ENCODE peak calls at places on chromosomes 16 and 17, in six cellular contexts. One of them, this sample, is unnamed.

GRCh38 chr17:16073845-16074244 is 74.2 kb downstream of the TTC19 start:
- DNase-seq in A549: no peak
- DNase-seq in uterus: no peak
- DNase-seq in stomach: no peak
- DNase-seq in breast epithelium: no peak
- DNase-seq in HL-60: no peak
- DNase-seq in this sample: no peak

GRCh38 chr17:34261568-34261967 is 6.5 kb downstream of the CCL2 start:
- DNase-seq in stomach: no peak
- DNase-seq in HL-60: no peak
- DNase-seq in uterus: no peak
- DNase-seq in breast epithelium: no peak
- DNase-seq in A549: no peak
- DNase-seq in this sample: no peak

GRCh38 chr17:8126306-8127066 is 2.6 kb upstream of the HES7 start:
- DNase-seq in breast epithelium: no peak
- DNase-seq in HL-60: no peak
- DNase-seq in A549: peak; percentile 65
- DNase-seq in stomach: no peak
- DNase-seq in uterus: peak; percentile 56
- DNase-seq in this sample: peak; percentile 56

GRCh38 chr16:75062135-75062943 is 54.2 kb downstream of the LDHD start:
- DNase-seq in breast epithelium: no peak
- DNase-seq in uterus: peak; percentile 55
- DNase-seq in stomach: peak; percentile 96
- DNase-seq in A549: no peak
- DNase-seq in HL-60: no peak
- DNase-seq in this sample: peak; percentile 54

GRCh38 chr17:45894022-45894784 is at the start of gene MAPT:
- DNase-seq in stomach: peak; percentile 90
- DNase-seq in breast epithelium: peak; percentile 78
- DNase-seq in HL-60: peak; percentile 78
- DNase-seq in uterus: peak; percentile 92
- DNase-seq in A549: peak; percentile 93
- DNase-seq in this sample: peak; percentile 93

GRCh38 chr16:19375561-19376158 is 42.0 kb upstream of the TMC5 start:
- DNase-seq in stomach: peak; percentile 46
- DNase-seq in breast epithelium: peak; percentile 30
- DNase-seq in A549: peak; percentile 73
- DNase-seq in HL-60: no peak
- DNase-seq in uterus: peak; percentile 29
- DNase-seq in this sample: peak; percentile 52

GRCh38 chr17:33330877-33331276 is 37.8 kb upstream of the ASIC2 start:
- DNase-seq in stomach: no peak
- DNase-seq in uterus: no peak
- DNase-seq in breast epithelium: no peak
- DNase-seq in HL-60: no peak
- DNase-seq in A549: no peak
- DNase-seq in this sample: no peak

GRCh38 chr17:81578038-81578441 is 25.9 kb upstream of the FAAP100 start:
- DNase-seq in A549: no peak
- DNase-seq in stomach: no peak
- DNase-seq in HL-60: no peak
- DNase-seq in breast epithelium: no peak
- DNase-seq in uterus: no peak
- DNase-seq in this sample: no peak

GRCh38 chr17:77366558-77367245 is 225.9 kb downstream of the SEC14L1 start:
- DNase-seq in uterus: peak; percentile 30
- DNase-seq in breast epithelium: no peak
- DNase-seq in HL-60: no peak
- DNase-seq in stomach: no peak
- DNase-seq in A549: no peak
- DNase-seq in this sample: peak; percentile 68

GRCh38 chr17:73293480-73293911 is 18.3 kb downstream of the CDC42EP4 start:
- DNase-seq in uterus: peak; percentile 78
- DNase-seq in HL-60: peak; percentile 48
- DNase-seq in A549: no peak
- DNase-seq in stomach: peak; percentile 85
- DNase-seq in breast epithelium: peak; percentile 88
- DNase-seq in this sample: peak; percentile 43

GRCh38 chr17:82107341-82107860 is 9.4 kb upstream of the FASN start:
- DNase-seq in uterus: peak; percentile 18
- DNase-seq in stomach: no peak
- DNase-seq in HL-60: no peak
- DNase-seq in breast epithelium: no peak
- DNase-seq in A549: peak; percentile 62
- DNase-seq in this sample: no peak

GRCh38 chr16:86082400-86083030 is 183.6 kb downstream of the IRF8 start:
- DNase-seq in HL-60: no peak
- DNase-seq in stomach: no peak
- DNase-seq in A549: no peak
- DNase-seq in uterus: no peak
- DNase-seq in breast epithelium: no peak
- DNase-seq in this sample: no peak

GRCh38 chr16:57946181-57946801 is 24.6 kb downstream of the CNGB1 start:
- DNase-seq in A549: no peak
- DNase-seq in HL-60: no peak
- DNase-seq in uterus: no peak
- DNase-seq in breast epithelium: no peak
- DNase-seq in stomach: no peak
- DNase-seq in this sample: no peak

GRCh38 chr16:12091569-12092346 is 115.2 kb downstream of the SNX29 start:
- DNase-seq in uterus: no peak
- DNase-seq in breast epithelium: no peak
- DNase-seq in HL-60: no peak
- DNase-seq in stomach: no peak
- DNase-seq in A549: no peak
- DNase-seq in this sample: no peak

GRCh38 chr17:43908111-43908721 is 880 bp upstream of the MPP2 start:
- DNase-seq in HL-60: peak; percentile 7
- DNase-seq in stomach: peak; percentile 65
- DNase-seq in A549: peak; percentile 77
- DNase-seq in breast epithelium: peak; percentile 57
- DNase-seq in uterus: peak; percentile 82
- DNase-seq in this sample: peak; percentile 83

DNA sequence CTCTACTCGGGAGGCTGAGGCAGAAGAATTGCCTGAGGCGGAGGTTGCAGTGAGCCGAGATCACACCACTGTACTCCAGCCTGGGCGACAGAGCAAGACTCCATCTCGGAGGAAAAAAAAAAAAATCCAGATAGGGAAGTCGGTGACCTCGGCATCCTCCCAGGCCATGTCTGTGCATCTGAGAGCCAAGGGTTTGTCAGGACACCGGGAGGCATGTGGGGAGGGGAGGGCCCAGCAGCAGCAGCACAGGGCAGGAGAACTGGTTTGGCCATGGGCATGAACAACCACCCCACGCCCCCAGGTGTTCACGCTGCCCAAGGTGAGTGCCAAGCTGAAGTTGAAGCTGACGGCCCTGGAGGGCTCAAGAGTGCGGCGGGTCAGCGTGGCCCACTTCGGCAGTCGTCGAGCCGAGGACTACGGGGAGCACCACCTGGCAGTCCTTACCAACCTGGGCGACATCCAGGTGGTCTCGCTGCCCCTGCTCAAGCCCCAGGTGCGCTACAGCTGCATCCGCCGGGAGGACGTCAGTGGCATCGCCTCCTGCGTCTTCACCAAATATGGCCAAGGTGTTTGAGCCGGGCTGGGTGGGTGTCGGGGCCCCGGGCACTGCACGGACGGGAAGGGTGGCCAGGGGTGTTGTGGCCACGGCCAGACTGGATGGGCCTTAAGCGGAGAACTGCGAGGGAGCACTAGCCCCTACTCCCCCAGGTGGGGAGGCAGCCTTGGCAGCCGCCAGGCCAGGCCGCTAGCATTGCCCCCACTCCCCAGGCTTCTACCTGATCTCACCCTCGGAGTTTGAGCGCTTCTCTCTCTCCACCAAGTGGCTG is 14.7 kb upstream of the MYO15B start:
- DNase-seq in breast epithelium: no peak
- DNase-seq in stomach: no peak
- DNase-seq in A549: no peak
- DNase-seq in HL-60: no peak
- DNase-seq in uterus: no peak
- DNase-seq in this sample: no peak
- H3K27ac ChIP-seq in breast epithelium: no peak overlapping the region
- H3K27ac ChIP-seq in stomach: no peak overlapping the region
- H3K27ac ChIP-seq in A549: no peak overlapping the region
- H3K27ac ChIP-seq in HL-60: no peak overlapping the region
- H3K27ac ChIP-seq in uterus: no peak overlapping the region
- H3K27ac ChIP-seq in this sample: no peak overlapping the region

GRCh38 chr16:53216798-53217197 is 162.0 kb downstream of the CHD9 start:
- DNase-seq in uterus: no peak
- DNase-seq in HL-60: peak; percentile 67
- DNase-seq in A549: no peak
- DNase-seq in stomach: no peak
- DNase-seq in breast epithelium: no peak
- DNase-seq in this sample: no peak

GRCh38 chr16:53220585-53220984 is 165.8 kb downstream of the CHD9 start:
- DNase-seq in A549: no peak
- DNase-seq in breast epithelium: no peak
- DNase-seq in HL-60: no peak
- DNase-seq in uterus: no peak
- DNase-seq in stomach: no peak
- DNase-seq in this sample: no peak

GRCh38 chr16:53224932-53225533 is 170.2 kb downstream of the CHD9 start:
- DNase-seq in stomach: no peak
- DNase-seq in A549: no peak
- DNase-seq in breast epithelium: no peak
- DNase-seq in HL-60: peak; percentile 78
- DNase-seq in uterus: no peak
- DNase-seq in this sample: no peak

DNA sequence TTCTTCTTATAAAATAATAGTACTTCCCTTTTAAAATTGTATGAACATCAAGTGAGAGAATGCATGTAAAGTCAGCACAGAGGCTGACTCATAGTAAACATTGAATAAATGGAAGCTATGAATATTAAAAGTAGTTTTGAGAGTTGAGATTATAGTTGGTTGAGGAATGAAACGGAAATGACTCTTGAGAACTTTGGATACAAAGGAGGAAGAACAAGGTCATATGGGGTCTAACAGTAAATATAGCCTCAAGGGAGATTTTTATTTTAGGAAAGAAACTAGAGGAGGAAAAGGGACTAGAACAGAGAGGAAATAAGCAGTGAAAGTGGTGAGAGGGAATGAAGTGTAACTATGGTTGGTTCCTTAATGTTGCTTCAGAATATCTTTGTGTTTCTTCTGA is 165.0 kb downstream of the CHD9 start:
- DNase-seq in uterus: no peak
- DNase-seq in stomach: no peak
- DNase-seq in breast epithelium: no peak
- DNase-seq in HL-60: no peak
- DNase-seq in A549: no peak
- DNase-seq in this sample: no peak
- H3K4me3 ChIP-seq in uterus: no peak overlapping the region
- H3K4me3 ChIP-seq in stomach: no peak overlapping the region
- H3K4me3 ChIP-seq in breast epithelium: no peak overlapping the region
- H3K4me3 ChIP-seq in HL-60: no peak overlapping the region
- H3K4me3 ChIP-seq in A549: no peak overlapping the region
- H3K4me3 ChIP-seq in this sample: no peak overlapping the region

GRCh38 chr16:17373533-17373932 is 97.2 kb downstream of the XYLT1 start:
- DNase-seq in uterus: no peak
- DNase-seq in A549: no peak
- DNase-seq in stomach: no peak
- DNase-seq in HL-60: no peak
- DNase-seq in breast epithelium: no peak
- DNase-seq in this sample: no peak

GRCh38 chr16:17377360-17378324 is 93.1 kb downstream of the XYLT1 start:
- DNase-seq in HL-60: peak; percentile 57
- DNase-seq in breast epithelium: no peak
- DNase-seq in uterus: peak; percentile 27
- DNase-seq in stomach: no peak
- DNase-seq in A549: no peak
- DNase-seq in this sample: no peak

GRCh38 chr16:17374668-17375255 is 96.0 kb downstream of the XYLT1 start:
- DNase-seq in stomach: no peak
- DNase-seq in breast epithelium: no peak
- DNase-seq in uterus: no peak
- DNase-seq in A549: no peak
- DNase-seq in HL-60: no peak
- DNase-seq in this sample: no peak

GRCh38 chr16:17372383-17372782 is 98.4 kb downstream of the XYLT1 start:
- DNase-seq in uterus: no peak
- DNase-seq in breast epithelium: no peak
- DNase-seq in stomach: no peak
- DNase-seq in HL-60: no peak
- DNase-seq in A549: no peak
- DNase-seq in this sample: no peak

DNA sequence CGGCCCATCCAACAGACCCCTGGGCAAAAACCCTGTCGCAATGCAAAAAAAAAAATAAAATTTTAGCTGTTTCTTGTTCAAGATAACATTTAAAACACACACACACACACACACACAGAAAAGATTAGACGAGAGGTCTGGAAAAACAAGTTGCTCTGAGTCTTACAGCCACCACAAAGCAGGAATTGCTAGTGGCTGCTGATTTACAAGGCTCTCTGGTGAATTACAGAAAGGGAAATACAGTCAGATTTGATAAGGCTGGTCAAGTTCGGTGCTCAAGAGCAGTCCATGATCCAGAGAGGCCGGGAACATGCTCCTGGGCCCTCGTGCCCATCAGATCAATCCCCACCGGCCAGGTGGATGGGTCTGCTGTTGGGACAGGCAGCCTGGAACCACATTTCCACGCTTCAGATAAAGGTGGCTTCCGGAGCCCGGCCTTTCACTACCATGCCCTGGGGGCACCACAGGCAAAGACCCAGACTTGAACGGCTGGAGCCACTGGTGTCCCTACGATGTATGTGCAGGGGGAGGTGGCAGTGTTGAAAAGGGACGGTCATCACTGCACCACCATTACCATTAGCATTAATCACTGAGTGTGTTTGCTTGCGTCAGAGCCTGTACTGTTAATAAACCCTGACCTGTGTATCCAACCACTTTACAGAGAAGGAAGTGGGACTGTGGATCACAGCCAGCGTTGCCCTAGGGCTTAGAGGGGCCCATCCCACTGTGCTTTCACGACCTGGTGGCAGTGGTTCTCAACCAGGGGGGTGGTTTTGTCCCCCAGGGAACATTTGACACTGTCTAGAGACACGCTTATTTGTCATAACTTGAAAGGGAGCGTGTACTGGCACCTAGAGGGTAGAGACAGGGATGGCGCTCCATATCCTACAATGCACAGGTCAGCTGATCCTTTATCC is 95.1 kb downstream of the XYLT1 start:
- DNase-seq in uterus: no peak
- DNase-seq in breast epithelium: no peak
- DNase-seq in HL-60: no peak
- DNase-seq in stomach: peak; percentile 42
- DNase-seq in A549: no peak
- DNase-seq in this sample: no peak
- TF ChIP-seq CTCF in uterus: no peak
- TF ChIP-seq CTCF in breast epithelium: no peak
- TF ChIP-seq CTCF in HL-60: no peak
- TF ChIP-seq CTCF in stomach: no peak
- TF ChIP-seq CTCF in A549: no peak
- TF ChIP-seq CTCF in this sample: no peak

DNA sequence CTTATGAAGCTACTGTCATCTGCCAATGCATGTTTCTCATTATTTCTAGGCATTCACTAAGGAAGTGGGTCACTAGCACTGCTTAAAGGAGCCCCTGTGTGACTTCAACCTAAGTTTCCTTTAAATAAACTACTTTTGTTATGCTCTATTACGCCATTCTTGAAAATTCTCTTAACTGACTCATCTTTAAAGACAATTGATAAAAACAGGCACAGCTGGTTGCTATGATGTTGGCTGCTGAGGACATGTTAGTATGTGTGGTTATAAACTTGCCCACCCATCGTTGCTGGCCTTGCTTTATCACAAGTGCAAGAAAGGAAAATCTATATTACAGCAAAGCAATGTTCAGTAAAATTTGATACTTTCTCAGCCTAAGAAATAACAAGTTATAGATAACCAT is 75.8 kb upstream of the CNTNAP4 start:
- DNase-seq in A549: no peak
- DNase-seq in breast epithelium: no peak
- DNase-seq in uterus: no peak
- DNase-seq in HL-60: no peak
- DNase-seq in stomach: no peak
- DNase-seq in this sample: no peak
- H3K27ac ChIP-seq in A549: no peak overlapping the region
- H3K27ac ChIP-seq in breast epithelium: no peak overlapping the region
- H3K27ac ChIP-seq in uterus: no peak overlapping the region
- H3K27ac ChIP-seq in HL-60: no peak overlapping the region
- H3K27ac ChIP-seq in stomach: no peak overlapping the region
- H3K27ac ChIP-seq in this sample: no peak overlapping the region

This sample was measured in testis.